ENCODE peak calls at places on chromosomes 1 and 21, in seven cellular contexts. K is kidney; S is CD8-positive, alpha-beta memory T cell; U is spleen; Z is thoracic aorta; X is breast epithelium; M is mesendoderm. H is an unnamed sample.

GRCh38 chr1:204868340-204868700 is 2.3 kb upstream of the NFASC start:
- DNase-seq in Z (no peak), S (no peak), K (no peak), M (no peak), X (peak; percentile 56), U (no peak), H (peak; percentile 17)

GRCh38 chr1:171739646-171740045 is 2.2 kb downstream of the VAMP4 start:
- DNase-seq in M (no peak), S (no peak), K (no peak), U (no peak), Z (no peak), X (no peak), H (no peak)

GRCh38 chr1:43994794-43995790 is 3.7 kb downstream of the CCDC24 start:
- DNase-seq in K (no peak), Z (no peak), X (no peak), M (peak; percentile 86), S (no peak), U (peak; percentile 69), H (no peak)

GRCh38 chr1:11730429-11730861 is 5.5 kb upstream of the AGTRAP start:
- DNase-seq in M (no peak), S (peak; percentile 59), Z (no peak), X (no peak), K (no peak), U (no peak), H (no peak)

GRCh38 chr1:236064674-236065508 is at the start of gene NID1:
- DNase-seq in X (peak; percentile 47), K (peak; percentile 95), M (peak; percentile 88), S (no peak), Z (peak; percentile 31), U (peak; percentile 86), H (peak; percentile 89)

GRCh38 chr1:234372011-234372757 is 1.1 kb upstream of the COA6 start:
- DNase-seq in U (no peak), X (no peak), Z (no peak), M (no peak), S (no peak), K (no peak), H (no peak)

GRCh38 chr1:178651742-178652141 is 73.3 kb upstream of the RALGPS2 start:
- DNase-seq in X (no peak), S (no peak), U (no peak), M (no peak), Z (no peak), K (no peak), H (no peak)

GRCh38 chr1:17167041-17167782 is 37.7 kb upstream of the PADI1 start:
- DNase-seq in Z (no peak), X (no peak), S (no peak), M (peak; percentile 82), K (no peak), U (no peak), H (no peak)

GRCh38 chr1:57423135-57424131 is at the start of gene DAB1:
- DNase-seq in U (peak; percentile 63), M (peak; percentile 82), S (no peak), X (no peak), K (peak; percentile 52), Z (no peak), H (no peak)

GRCh38 chr21:27555996-27556395 is 589.1 kb upstream of the ADAMTS5 start:
- DNase-seq in X (no peak), K (no peak), U (no peak), Z (no peak), S (no peak), M (no peak), H (no peak)

GRCh38 chr1:74010206-74010605 is 187.8 kb downstream of the LRRIQ3 start:
- DNase-seq in K (no peak), U (no peak), X (no peak), S (no peak), Z (no peak), M (no peak), H (no peak)

GRCh38 chr1:12450090-12450764 is 167.8 kb downstream of the DHRS3 start:
- DNase-seq in U (no peak), X (no peak), M (no peak), Z (no peak), S (peak; percentile 46), K (no peak), H (no peak)

GRCh38 chr1:209249785-209250441 is 333.6 kb upstream of the CAMK1G start:
- DNase-seq in Z (no peak), S (no peak), M (no peak), K (no peak), U (no peak), X (no peak), H (no peak)

GRCh38 chr1:166948856-166949350 is 26.4 kb downstream of the ILDR2 start:
- DNase-seq in K (no peak), X (no peak), U (no peak), Z (no peak), S (no peak), M (no peak), H (no peak)

GRCh38 chr1:221739677-221740025 is 2.2 kb downstream of the DUSP10 start:
- DNase-seq in S (no peak), Z (no peak), M (no peak), U (no peak), K (no peak), X (no peak), H (no peak)

GRCh38 chr1:27365372-27366112 is 1.2 kb downstream of the MAP3K6 start:
- DNase-seq in Z (peak; percentile 83), U (peak; percentile 95), X (peak; percentile 88), K (peak; percentile 98), S (peak; percentile 63), M (peak; percentile 94), H (peak; percentile 96)

GRCh38 chr1:27364696-27365371 is 1.9 kb downstream of the MAP3K6 start:
- DNase-seq in U (no peak), S (no peak), X (no peak), K (no peak), M (no peak), Z (no peak), H (no peak)

GRCh38 chr1:27366113-27366410 is 699 bp downstream of the MAP3K6 start:
- DNase-seq in K (peak; percentile 97), S (peak; percentile 54), M (peak; percentile 91), U (peak; percentile 94), X (peak; percentile 82), Z (peak; percentile 56), H (peak; percentile 98)

GRCh38 chr1:27367160-27367650 is 444 bp upstream of the MAP3K6 start:
- DNase-seq in K (no peak), U (no peak), Z (no peak), X (no peak), M (no peak), S (no peak), H (no peak)

GRCh38 chr1:27366411-27367159 is at the start of gene MAP3K6:
- DNase-seq in M (peak; percentile 91), Z (peak; percentile 79), K (peak; percentile 98), U (peak; percentile 91), X (peak; percentile 95), S (peak; percentile 41), H (peak; percentile 95)
- H3K27ac ChIP-seq in M (peak within 1 kb of the TSS; percentile 79), Z (peak within 1 kb of the TSS; percentile 96), K (peak within 1 kb of the TSS; percentile 95), U (peak within 1 kb of the TSS; percentile 92), X (peak within 1 kb of the TSS; percentile 97), S (peak within 1 kb of the TSS; percentile 80), H (peak within 1 kb of the TSS; percentile 100)

GRCh38 chr1:6823822-6824221 is 38.6 kb downstream of the CAMTA1 start:
- DNase-seq in S (no peak), X (no peak), Z (no peak), M (no peak), U (no peak), K (no peak), H (no peak)
- H3K4me1 ChIP-seq in S (peaks cover 6% of the 10 kb centered on the region), X (no peaks in the 10 kb centered on the region), Z (peaks cover 91% of the 10 kb centered on the region), M (no peaks in the 10 kb centered on the region), U (peaks cover 55% of the 10 kb centered on the region), K (peaks cover 32% of the 10 kb centered on the region), H (peaks cover 4% of the 10 kb centered on the region)

GRCh38 chr1:53242381-53242780 is 4.1 kb upstream of the MAGOH start:
- DNase-seq in S (no peak), M (no peak), X (no peak), K (no peak), Z (no peak), U (no peak), H (no peak)

GRCh38 chr1:53241828-53242227 is 3.5 kb upstream of the MAGOH start:
- DNase-seq in S (no peak), X (no peak), Z (no peak), U (no peak), M (no peak), K (no peak), H (no peak)

GRCh38 chr1:53238197-53239155 is at the start of gene MAGOH:
- DNase-seq in Z (peak; percentile 79), X (peak; percentile 90), U (peak; percentile 99), S (peak; percentile 93), K (peak; percentile 98), M (peak; percentile 98), H (peak; percentile 94)

DNA sequence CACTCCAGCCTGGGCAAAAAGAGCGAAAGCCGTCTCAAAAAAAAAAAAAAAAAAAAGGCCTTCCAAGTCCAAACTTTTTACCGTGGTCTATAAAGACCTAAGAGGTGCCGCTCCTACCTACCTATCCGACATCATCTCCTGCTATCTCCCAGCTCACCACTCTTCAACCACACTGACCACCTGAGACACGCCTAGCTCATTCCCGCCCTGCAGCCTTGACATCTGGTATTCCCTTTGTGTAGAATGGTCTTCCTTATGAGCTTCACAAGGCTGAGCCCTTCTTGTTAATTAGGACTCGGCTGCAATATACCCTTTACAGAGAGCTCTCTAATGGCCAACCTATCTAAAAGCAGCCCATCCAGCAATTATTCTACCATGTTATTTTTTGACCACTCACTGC is 680 bp downstream of the MAGOH start:
- DNase-seq in S (no peak), X (no peak), Z (no peak), U (no peak), K (no peak), M (peak; percentile 30), H (no peak)
- H3K27ac ChIP-seq in S (peak overlapping the region; percentile 89), X (peak overlapping the region; percentile 89), Z (peak overlapping the region; percentile 55), U (peak overlapping the region; percentile 88), K (no peak overlapping the region), M (no peak overlapping the region), H (no peak overlapping the region)

GRCh38 chr1:19310061-19310460 is 1.9 kb downstream of the AKR7A2 start:
- DNase-seq in K (no peak), S (no peak), U (no peak), Z (no peak), M (no peak), X (no peak), H (no peak)

GRCh38 chr1:19310720-19311502 is 1.0 kb downstream of the AKR7A2 start:
- DNase-seq in X (no peak), S (no peak), K (no peak), Z (no peak), M (no peak), U (peak; percentile 68), H (no peak)

GRCh38 chr1:19311931-19312781 is at the start of the genes AKR7A2 and SLC66A1:
- DNase-seq in S (peak; percentile 78), Z (peak; percentile 63), X (peak; percentile 89), K (peak; percentile 97), M (peak; percentile 94), U (peak; percentile 99), H (peak; percentile 97)

GRCh38 chr1:19312782-19313635 is 883 bp downstream of the SLC66A1 start:
- DNase-seq in K (no peak), U (no peak), X (no peak), S (no peak), Z (no peak), M (no peak), H (no peak)

DNA sequence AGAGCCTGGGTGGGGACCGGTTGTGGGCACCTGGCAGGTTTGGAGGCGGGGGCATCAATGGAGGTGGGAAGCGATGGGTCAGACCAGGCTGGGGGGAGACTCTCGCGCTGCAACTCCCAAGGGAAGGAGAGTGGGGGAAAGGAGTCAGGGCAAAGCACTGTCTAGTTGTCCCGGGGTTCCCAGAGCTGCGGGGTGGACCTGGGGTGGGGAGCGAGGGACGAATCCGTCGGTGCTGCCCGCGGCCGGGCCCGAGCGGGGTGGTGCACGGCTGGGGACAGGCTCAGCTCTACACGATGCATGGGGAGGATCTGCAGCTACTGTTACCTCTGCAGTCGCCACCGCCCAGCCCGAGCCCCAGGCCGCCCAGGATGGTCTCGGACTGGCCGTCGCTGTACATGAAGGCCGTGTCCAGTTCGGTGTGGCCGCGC is 427 bp downstream of the AKR7A2 start:
- DNase-seq in X (no peak), S (peak; percentile 36), Z (no peak), M (no peak), K (peak; percentile 84), U (no peak), H (no peak)
- H3K4me1 ChIP-seq in X (peaks cover 5% of the 10 kb centered on the region), S (peaks cover 13% of the 10 kb centered on the region), Z (peaks cover 34% of the 10 kb centered on the region), M (peaks cover 5% of the 10 kb centered on the region), K (peaks cover 13% of the 10 kb centered on the region), U (peaks cover 64% of the 10 kb centered on the region), H (no peaks in the 10 kb centered on the region)